ENCODE peak calls at places on chromosomes 7 and 10, in eight cellular contexts. A is endothelial cell of umbilical vein, O is SK-N-SH, R is GM23338, Z is fibroblast of lung, T is A549, I is mesendoderm, M is GM23248. X is an unnamed sample.

GRCh38 chr7:142094861-142095260 is 16.7 kb upstream of the MGAM2 start:
- DNase-seq in Z (no peak), I (no peak), R (no peak), A (no peak), T (no peak), O (no peak), M (peak), X (no peak)

GRCh38 chr7:33807779-33808482 is 97.4 kb upstream of the BMPER start:
- DNase-seq in A (peak), O (peak), R (peak), M (peak), Z (peak), T (peak), I (peak), X (peak)

GRCh38 chr10:60816624-60817023 is 38.3 kb downstream of the CDK1 start:
- DNase-seq in R (peak), Z (peak), M (peak), T (peak), A (peak), O (peak), I (peak), X (peak)

GRCh38 chr10:84296071-84296981 is 32.1 kb upstream of the CCSER2 start:
- DNase-seq in R (peak), T (no peak), O (no peak), A (peak), M (peak), I (no peak), Z (peak), X (no peak)

GRCh38 chr10:102712089-102712488 is 2.1 kb downstream of the ARL3 start:
- DNase-seq in I (no peak), O (no peak), M (no peak), T (no peak), R (no peak), A (no peak), Z (no peak), X (no peak)

GRCh38 chr7:95520136-95520535 is 34.4 kb downstream of the ASB4 start:
- DNase-seq in I (no peak), R (no peak), T (no peak), A (no peak), M (no peak), Z (no peak), O (no peak), X (no peak)

GRCh38 chr10:119713744-119714483 is 11.9 kb upstream of the INPP5F start:
- DNase-seq in A (no peak), Z (no peak), O (peak), R (no peak), M (no peak), I (no peak), T (no peak), X (no peak)

GRCh38 chr7:11328309-11328708 is 354.6 kb downstream of the PHF14 start:
- DNase-seq in I (peak), M (no peak), A (no peak), R (peak), Z (no peak), O (no peak), T (no peak), X (no peak)

GRCh38 chr7:51237727-51238126 is 78.9 kb downstream of the COBL start:
- DNase-seq in M (no peak), T (no peak), A (no peak), R (no peak), O (no peak), Z (no peak), I (no peak), X (no peak)

GRCh38 chr10:119166564-119166963 is 1.1 kb upstream of the SFXN4 start:
- DNase-seq in I (no peak), T (no peak), R (peak), O (no peak), Z (no peak), A (peak), M (peak), X (no peak)

GRCh38 chr10:102612964-102613275 is 31.4 kb upstream of the TRIM8 start:
- DNase-seq in R (no peak), I (no peak), O (no peak), A (peak), Z (no peak), T (no peak), M (no peak), X (no peak)

GRCh38 chr10:13536674-13537366 is 8.0 kb upstream of the BEND7 start:
- DNase-seq in R (peak), M (peak), I (peak), O (peak), T (peak), Z (peak), A (peak), X (peak)

GRCh38 chr7:55155351-55156117 is 136.7 kb downstream of the EGFR start:
- DNase-seq in T (no peak), I (no peak), Z (no peak), R (no peak), M (no peak), A (no peak), O (no peak), X (no peak)

GRCh38 chr7:28984631-28985030 is 26.5 kb upstream of the TRIL start:
- DNase-seq in T (no peak), I (peak), O (peak), M (peak), R (peak), A (peak), Z (peak), X (peak)

GRCh38 chr7:139675127-139676110 is 102.4 kb downstream of the HIPK2 start:
- DNase-seq in O (no peak), Z (no peak), I (no peak), T (no peak), A (no peak), M (peak), R (no peak), X (no peak)

GRCh38 chr10:72612203-72612826 is 13.6 kb downstream of the MICU1 start:
- DNase-seq in Z (peak), R (no peak), I (no peak), M (peak), T (no peak), A (peak), O (peak), X (no peak)

GRCh38 chr7:141053626-141054025 is 20.2 kb upstream of the TMEM178B start:
- DNase-seq in I (no peak), M (no peak), A (no peak), Z (no peak), R (no peak), T (no peak), O (no peak), X (no peak)

GRCh38 chr7:48710995-48711394 is 213.4 kb upstream of the CDC14C start:
- DNase-seq in O (no peak), I (peak), M (no peak), T (no peak), Z (no peak), R (peak), A (no peak), X (no peak)

GRCh38 chr10:37856881-37857286 is 526 bp downstream of the ZNF248 start:
- DNase-seq in R (peak), Z (peak), M (no peak), I (peak), T (peak), A (no peak), O (peak), X (no peak)

GRCh38 chr10:112446055-112446854 is 459 bp downstream of the ZDHHC6 start:
- DNase-seq in I (peak), R (no peak), O (no peak), T (no peak), A (peak), Z (peak), M (peak), X (no peak)

GRCh38 chr7:24701232-24701898 is 55.9 kb downstream of the GSDME start:
- DNase-seq in O (no peak), T (no peak), M (peak), Z (peak), R (no peak), I (peak), A (no peak), X (no peak)

GRCh38 chr7:148789228-148789627 is 90.5 kb downstream of the CUL1 start:
- DNase-seq in A (no peak), M (no peak), T (no peak), I (no peak), Z (no peak), R (no peak), O (no peak), X (no peak)

GRCh38 chr10:70162892-70163201 is 7.5 kb downstream of the SAR1A start:
- DNase-seq in A (no peak), T (no peak), R (no peak), M (no peak), O (no peak), Z (no peak), I (no peak), X (no peak)

GRCh38 chr7:1463685-1464223 is 4.5 kb upstream of the MICALL2 start:
- DNase-seq in I (no peak), A (no peak), M (peak), O (no peak), R (no peak), T (peak), Z (no peak), X (no peak)

GRCh38 chr10:69883680-69884375 is 82.1 kb downstream of the COL13A1 start:
- DNase-seq in T (no peak), O (no peak), Z (no peak), A (no peak), I (no peak), M (peak), R (no peak), X (no peak)

GRCh38 chr10:129075936-129076335 is 391.1 kb upstream of the MGMT start:
- DNase-seq in R (no peak), M (no peak), Z (no peak), T (no peak), A (no peak), I (no peak), O (no peak), X (no peak)

DNA sequence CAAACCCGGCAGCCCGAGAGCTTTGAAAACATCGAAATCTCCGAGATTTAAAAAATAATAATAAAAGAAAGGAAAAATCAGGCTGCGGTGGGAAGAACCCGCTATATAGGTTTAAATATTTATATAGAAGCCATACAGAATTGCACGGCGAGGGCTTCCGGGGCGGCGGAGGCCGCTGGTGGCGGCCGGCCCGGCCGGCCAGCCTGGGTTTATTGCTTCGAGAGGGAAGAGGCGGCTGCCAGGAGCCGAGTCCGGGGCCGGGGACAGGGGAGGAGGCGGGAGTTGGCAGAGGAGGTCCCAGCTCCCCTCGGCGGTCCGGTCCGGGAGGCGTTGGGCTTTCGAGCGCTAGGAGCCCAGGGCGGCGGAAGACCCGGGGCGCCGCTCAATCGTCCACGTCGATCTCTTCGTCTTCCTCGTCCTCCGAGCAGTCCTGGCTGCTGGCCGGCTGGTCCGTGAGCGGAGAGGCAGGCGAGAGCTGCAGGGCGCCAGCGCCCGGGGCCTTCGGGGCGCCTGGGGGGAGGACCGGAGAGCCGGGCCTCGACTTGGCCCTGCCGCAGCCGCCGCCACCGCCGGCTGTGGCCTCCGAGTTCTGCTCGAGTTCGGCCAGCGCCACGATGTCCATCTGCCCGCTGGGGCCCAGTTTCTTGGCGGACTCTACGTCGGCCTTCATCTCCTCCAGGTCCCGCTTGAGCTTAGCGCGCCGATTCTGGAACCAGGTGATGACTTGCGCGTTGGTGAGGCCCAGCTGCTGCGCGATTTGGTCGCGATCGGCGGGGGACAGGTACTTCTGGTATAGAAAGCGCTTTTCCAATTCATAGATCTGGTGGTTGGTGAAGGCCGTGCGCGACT is 2.2 kb downstream of the LBX1 start:
- DNase-seq in A (no peak), I (no peak), O (peak), T (no peak), M (peak), R (peak), Z (no peak), X (peak)
- H3K4me2 ChIP-seq in A (no peak), I (no peak), O (peak), T (no peak), M (peak), R (peak), Z (no peak), X (peak)

GRCh38 chr7:112104153-112104552 is 102.0 kb downstream of the DOCK4 start:
- DNase-seq in T (no peak), M (no peak), R (no peak), A (no peak), I (no peak), Z (no peak), O (no peak), X (no peak)
- H3K4me2 ChIP-seq in T (no peak), M (no peak), R (peak), A (peak), I (no peak), Z (no peak), O (no peak), X (no peak)

GRCh38 chr7:2582006-2582735 is 23.4 kb downstream of the IQCE start:
- DNase-seq in R (no peak), M (no peak), A (no peak), Z (no peak), I (no peak), T (no peak), O (no peak), X (no peak)
- H3K4me2 ChIP-seq in R (no peak), M (no peak), A (no peak), Z (no peak), I (no peak), T (no peak), O (no peak), X (no peak)

GRCh38 chr7:132030161-132030568 is 473.7 kb upstream of the PODXL start:
- DNase-seq in Z (peak), A (peak), R (no peak), T (no peak), O (peak), I (peak), M (no peak), X (no peak)
- H3K4me2 ChIP-seq in Z (no peak), A (no peak), R (no peak), T (peak), O (peak), I (no peak), M (no peak), X (no peak)